ENCODE peak calls at places on chromosomes 12 and 14, in five cellular contexts. P, G, J, F and V are unnamed samples.

GRCh38 chr12:116015525-116015924 is 262.0 kb downstream of the MED13L start:
- DNase-seq in P (peak; percentile 23), G (peak; percentile 21), J (peak; percentile 75), F (no peak), V (no peak)

GRCh38 chr14:58426819-58427288 is 477 bp downstream of the TIMM9 start:
- DNase-seq in P (peak; percentile 56), G (peak; percentile 56), J (peak; percentile 80), F (peak; percentile 80), V (no peak)

GRCh38 chr12:6827437-6827894 is 741 bp upstream of the P3H3 start:
- DNase-seq in P (peak; percentile 96), G (peak; percentile 67), J (peak; percentile 83), F (peak; percentile 97), V (no peak)

GRCh38 chr12:47190271-47190750 is 110.6 kb upstream of the AMIGO2 start:
- DNase-seq in P (peak; percentile 24), G (no peak), J (peak; percentile 30), F (no peak), V (peak; percentile 72)

GRCh38 chr14:59503256-59503655 is 18.9 kb downstream of the JKAMP start:
- DNase-seq in P (no peak), G (no peak), J (no peak), F (no peak), V (no peak)

GRCh38 chr14:55038708-55039107 is 11.7 kb downstream of the SOCS4 start:
- DNase-seq in P (no peak), G (no peak), J (no peak), F (no peak), V (no peak)

GRCh38 chr12:57875753-57876547 is 29.4 kb upstream of the CTDSP2 start:
- DNase-seq in P (no peak), G (no peak), J (no peak), F (no peak), V (no peak)

GRCh38 chr12:46174061-46174662 is 94.7 kb downstream of the SLC38A1 start:
- DNase-seq in P (no peak), G (no peak), J (no peak), F (no peak), V (no peak)

GRCh38 chr12:124136796-124137195 is 158.1 kb upstream of the RFLNA start:
- DNase-seq in P (no peak), G (no peak), J (no peak), F (no peak), V (no peak)

GRCh38 chr12:107356266-107356936 is 263.1 kb upstream of the CRY1 start:
- DNase-seq in P (no peak), G (peak; percentile 31), J (peak; percentile 70), F (no peak), V (no peak)

GRCh38 chr12:94644141-94644575 is 6.2 kb downstream of the TMCC3 start:
- DNase-seq in P (no peak), G (no peak), J (peak; percentile 65), F (no peak), V (peak; percentile 68)

GRCh38 chr12:104602426-104602825 is 145.7 kb downstream of the CHST11 start:
- DNase-seq in P (no peak), G (no peak), J (no peak), F (no peak), V (no peak)

GRCh38 chr12:11014234-11014633 is 8.2 kb downstream of the TAS2R19 start:
- DNase-seq in P (no peak), G (no peak), J (no peak), F (no peak), V (no peak)

GRCh38 chr14:88002421-88002820 is 2.5 kb upstream of the GPR65 start:
- DNase-seq in P (no peak), G (no peak), J (no peak), F (no peak), V (no peak)

GRCh38 chr12:81089412-81089811 is 11.5 kb downstream of the ACSS3 start:
- DNase-seq in P (no peak), G (no peak), J (no peak), F (no peak), V (no peak)

GRCh38 chr12:79935624-79936040 is 735 bp upstream of the PPP1R12A start:
- DNase-seq in P (no peak), G (peak; percentile 8), J (no peak), F (no peak), V (no peak)

GRCh38 chr12:45986646-45987338 is 3.6 kb downstream of the SCAF11 start:
- DNase-seq in P (no peak), G (no peak), J (no peak), F (no peak), V (no peak)

GRCh38 chr12:32454075-32454474 is 54.7 kb downstream of the FGD4 start:
- DNase-seq in P (peak; percentile 47), G (no peak), J (peak; percentile 72), F (no peak), V (no peak)

GRCh38 chr14:55071051-55071450 is 19.6 kb downstream of the MAPK1IP1L start:
- DNase-seq in P (no peak), G (no peak), J (no peak), F (no peak), V (no peak)

GRCh38 chr12:101616027-101616494 is 21.3 kb downstream of the MYBPC1 start:
- DNase-seq in P (no peak), G (peak; percentile 86), J (peak; percentile 52), F (no peak), V (no peak)

DNA sequence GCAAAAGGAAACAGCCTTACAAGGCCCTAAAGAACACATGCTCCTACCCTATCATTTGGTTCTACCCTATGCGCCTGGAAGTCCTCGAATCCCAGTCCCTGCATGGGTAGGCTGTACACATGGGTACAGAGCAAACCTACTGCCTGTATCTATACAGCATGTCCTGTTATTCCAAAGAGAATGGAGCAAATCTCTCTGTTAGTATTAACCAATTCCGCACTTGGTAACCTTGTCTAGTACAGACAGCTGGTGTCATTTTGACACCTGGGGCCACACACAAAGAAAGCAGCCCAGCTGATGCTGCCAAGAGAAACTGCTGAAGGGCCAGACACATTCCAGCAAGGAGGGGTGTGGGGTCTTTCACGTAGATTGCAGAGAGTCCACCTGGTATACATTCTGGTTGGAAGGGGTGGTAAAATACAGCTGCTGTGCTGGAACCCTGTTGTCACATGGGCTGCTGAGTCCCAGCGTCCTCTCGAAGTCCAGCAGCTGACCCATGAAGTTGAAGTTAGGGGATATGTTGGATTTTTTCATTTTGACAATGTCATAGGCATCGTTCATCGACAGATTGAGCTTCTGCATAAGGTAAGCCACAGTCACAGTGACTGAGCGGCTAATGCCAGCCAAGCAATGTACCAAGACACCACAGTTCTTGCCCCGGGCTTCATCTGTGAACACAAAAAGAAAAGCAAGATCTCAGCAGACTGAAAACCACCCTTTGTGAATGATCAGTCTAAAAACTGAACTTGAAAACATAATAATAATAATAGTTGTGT is 3.2 kb downstream of the DUSP6 start:
- DNase-seq in P (no peak), G (no peak), J (peak; percentile 21), F (no peak), V (no peak)
- H3K27ac ChIP-seq in P (no peak overlapping the region), G (peak overlapping the region; percentile 99), J (peak overlapping the region; percentile 94), F (peak overlapping the region; percentile 100), V (peak overlapping the region; percentile 100)

GRCh38 chr12:28040251-28040650 is 67.7 kb upstream of the PTHLH start:
- DNase-seq in P (no peak), G (no peak), J (no peak), F (no peak), V (no peak)

GRCh38 chr12:28032811-28033537 is 60.4 kb upstream of the PTHLH start:
- DNase-seq in P (no peak), G (no peak), J (no peak), F (no peak), V (peak; percentile 94)

GRCh38 chr12:28035483-28035882 is 63.0 kb upstream of the PTHLH start:
- DNase-seq in P (no peak), G (no peak), J (peak; percentile 41), F (no peak), V (peak; percentile 72)

GRCh38 chr12:28033538-28033915 is 61.0 kb upstream of the PTHLH start:
- DNase-seq in P (no peak), G (no peak), J (no peak), F (no peak), V (peak; percentile 70)

GRCh38 chr12:28034271-28034670 is 61.7 kb upstream of the PTHLH start:
- DNase-seq in P (no peak), G (no peak), J (no peak), F (no peak), V (no peak)
- H3K27ac ChIP-seq in P (peak overlapping the region; percentile 81), G (no peak overlapping the region), J (no peak overlapping the region), F (no peak overlapping the region), V (peak overlapping the region; percentile 99)

GRCh38 chr12:121130866-121131373 is 1.8 kb upstream of the P2RX7 start:
- DNase-seq in P (no peak), G (no peak), J (no peak), F (no peak), V (no peak)

GRCh38 chr12:121135320-121135719 is 2.6 kb downstream of the P2RX7 start:
- DNase-seq in P (no peak), G (no peak), J (no peak), F (no peak), V (no peak)

GRCh38 chr12:121131941-121132341 is 735 bp upstream of the P2RX7 start:
- DNase-seq in P (no peak), G (no peak), J (no peak), F (no peak), V (no peak)

GRCh38 chr12:121133838-121134237 is 1.2 kb downstream of the P2RX7 start:
- DNase-seq in P (no peak), G (no peak), J (no peak), F (no peak), V (no peak)

DNA sequence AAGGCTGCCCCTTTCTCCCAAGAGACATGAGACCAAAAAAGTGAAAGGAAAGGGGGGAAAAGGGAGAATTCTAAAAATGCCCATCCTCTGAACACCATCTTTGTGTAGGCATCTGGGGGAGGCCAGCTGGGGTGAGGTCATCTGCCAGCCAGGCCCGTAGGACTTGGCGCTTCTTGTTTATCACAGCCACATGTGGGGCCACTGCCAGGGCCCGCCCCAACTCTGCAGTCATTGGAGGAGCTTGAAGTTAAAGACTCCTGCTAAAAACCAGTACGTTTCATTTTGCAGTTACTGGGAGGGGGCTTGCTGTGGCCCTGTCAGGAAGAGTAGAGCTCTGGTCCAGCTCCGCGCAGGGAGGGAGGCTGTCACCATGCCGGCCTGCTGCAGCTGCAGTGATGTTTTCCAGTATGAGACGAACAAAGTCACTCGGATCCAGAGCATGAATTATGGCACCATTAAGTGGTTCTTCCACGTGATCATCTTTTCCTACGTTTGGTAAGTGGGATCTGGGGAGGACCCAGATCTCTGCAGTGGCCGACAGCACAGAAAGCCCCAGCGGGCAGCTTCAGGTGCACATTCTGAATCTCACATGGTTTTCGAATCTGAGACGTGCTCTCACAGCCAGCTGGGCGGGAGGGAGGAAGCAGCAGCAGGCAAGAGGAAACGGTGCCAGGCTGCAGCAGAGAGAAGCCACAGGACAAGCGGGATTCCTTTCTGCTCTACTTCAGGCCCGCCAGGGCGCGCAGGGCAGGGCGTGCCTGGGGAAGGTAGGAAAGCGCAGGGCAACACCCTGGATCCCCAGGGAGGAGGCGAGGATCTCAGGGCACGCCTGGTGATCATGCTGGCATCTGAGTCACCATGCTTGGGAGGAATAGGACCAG is at the start of gene P2RX7:
- DNase-seq in P (peak; percentile 59), G (no peak), J (peak; percentile 63), F (peak; percentile 91), V (peak; percentile 57)
- H3K27ac ChIP-seq in P (no peak within 1 kb of the TSS), G (no peak within 1 kb of the TSS), J (no peak within 1 kb of the TSS), F (peak within 1 kb of the TSS; percentile 74), V (peak within 1 kb of the TSS; percentile 50)

GRCh38 chr12:60148109-60148508 is 552.3 kb downstream of the SLC16A7 start:
- DNase-seq in P (no peak), G (no peak), J (peak; percentile 90), F (no peak), V (peak; percentile 53)
- H3K27ac ChIP-seq in P (no peak overlapping the region), G (no peak overlapping the region), J (no peak overlapping the region), F (no peak overlapping the region), V (peak overlapping the region; percentile 81)

GRCh38 chr14:99676657-99677056 is 7.4 kb upstream of the CYP46A1 start:
- DNase-seq in P (no peak), G (no peak), J (no peak), F (no peak), V (no peak)
- H3K27ac ChIP-seq in P (no peak overlapping the region), G (no peak overlapping the region), J (no peak overlapping the region), F (no peak overlapping the region), V (no peak overlapping the region)

GRCh38 chr12:54036620-54037359 is 3.9 kb downstream of the HOXC5 start:
- DNase-seq in P (peak; percentile 56), G (no peak), J (no peak), F (no peak), V (peak; percentile 18)
- H3K27ac ChIP-seq in P (no peak overlapping the region), G (no peak overlapping the region), J (no peak overlapping the region), F (no peak overlapping the region), V (no peak overlapping the region)